ENCODE peak calls at places on chromosomes 11 and 22, in five cellular contexts. D is mesenchymal stem cell, J is IMR-90, R is trophoblast cell, H is H1. E is an unnamed sample.

GRCh38 chr11:114137054-114137453 is 77.5 kb downstream of the ZBTB16 start:
- DNase-seq in D (peak; percentile 54), J (no peak), R (no peak), H (no peak), E (no peak)

GRCh38 chr11:626475-627272 is at the start of gene SCT:
- DNase-seq in D (no peak), J (no peak), R (no peak), H (no peak), E (no peak)

GRCh38 chr11:35116762-35117588 is 22.0 kb upstream of the CD44 start:
- DNase-seq in D (no peak), J (peak; percentile 55), R (no peak), H (no peak), E (no peak)

GRCh38 chr11:12767022-12767421 is 92.8 kb downstream of the TEAD1 start:
- DNase-seq in D (no peak), J (no peak), R (no peak), H (no peak), E (no peak)

GRCh38 chr11:126637800-126638175 is 282.3 kb downstream of the ST3GAL4 start:
- DNase-seq in D (no peak), J (peak; percentile 94), R (peak; percentile 86), H (no peak), E (no peak)

GRCh38 chr11:37502202-37502601 is 904.2 kb upstream of the RAG2 start:
- DNase-seq in D (peak; percentile 32), J (peak; percentile 53), R (no peak), H (no peak), E (no peak)

GRCh38 chr22:36021649-36022048 is 7.0 kb downstream of the RBFOX2 start:
- DNase-seq in D (no peak), J (no peak), R (no peak), H (no peak), E (no peak)

GRCh38 chr11:117720061-117720511 is 76.9 kb downstream of the DSCAML1 start:
- DNase-seq in D (no peak), J (no peak), R (no peak), H (no peak), E (peak; percentile 78)

GRCh38 chr11:10599388-10600175 is 31.1 kb upstream of the LYVE1 start:
- DNase-seq in D (peak; percentile 95), J (peak; percentile 78), R (peak; percentile 64), H (no peak), E (no peak)

GRCh38 chr11:122137081-122137793 is 21.2 kb upstream of the BLID start:
- DNase-seq in D (peak; percentile 93), J (peak; percentile 96), R (peak; percentile 51), H (no peak), E (no peak)

GRCh38 chr22:47923011-47923427 is 1160.6 kb downstream of the TBC1D22A start:
- DNase-seq in D (no peak), J (no peak), R (no peak), H (no peak), E (no peak)

GRCh38 chr22:37219534-37219933 is 7.3 kb upstream of the SSTR3 start:
- DNase-seq in D (no peak), J (no peak), R (no peak), H (no peak), E (no peak)

GRCh38 chr11:134488913-134489312 is 76.9 kb upstream of the B3GAT1 start:
- DNase-seq in D (no peak), J (no peak), R (no peak), H (no peak), E (no peak)

GRCh38 chr22:40058265-40058664 is 63.5 kb downstream of the FAM83F start:
- DNase-seq in D (no peak), J (no peak), R (no peak), H (no peak), E (no peak)

GRCh38 chr22:27685515-27685914 is 116.0 kb downstream of the MN1 start:
- DNase-seq in D (no peak), J (no peak), R (no peak), H (no peak), E (no peak)

GRCh38 chr22:36385491-36386350 is 2.0 kb downstream of the MYH9 start:
- DNase-seq in D (peak; percentile 70), J (no peak), R (peak; percentile 72), H (no peak), E (no peak)

GRCh38 chr11:126739499-126740145 is 260.9 kb downstream of the KIRREL3 start:
- DNase-seq in D (no peak), J (peak; percentile 38), R (no peak), H (no peak), E (no peak)

GRCh38 chr11:59173964-59174663 is 2.2 kb downstream of the DTX4 start:
- DNase-seq in D (peak; percentile 64), J (peak; percentile 59), R (peak; percentile 91), H (no peak), E (no peak)

GRCh38 chr11:34644669-34645406 is 23.9 kb downstream of the EHF start:
- DNase-seq in D (peak; percentile 88), J (peak; percentile 89), R (peak; percentile 47), H (no peak), E (no peak)

GRCh38 chr11:86484164-86484794 is 109.6 kb downstream of the CCDC81 start:
- DNase-seq in D (peak; percentile 98), J (peak; percentile 100), R (peak; percentile 6), H (no peak), E (no peak)

GRCh38 chr11:19216709-19217374 is 15.1 kb upstream of the CSRP3 start:
- DNase-seq in D (peak; percentile 19), J (no peak), R (peak; percentile 63), H (no peak), E (no peak)

GRCh38 chr22:21631025-21631424 is 1.2 kb upstream of the YDJC start:
- DNase-seq in D (no peak), J (no peak), R (no peak), H (no peak), E (no peak)

GRCh38 chr22:45311033-45311531 is 1.3 kb downstream of the FAM118A start:
- DNase-seq in D (no peak), J (no peak), R (no peak), H (no peak), E (no peak)

GRCh38 chr11:79129702-79130101 is 311.1 kb downstream of the TENM4 start:
- DNase-seq in D (no peak), J (no peak), R (no peak), H (no peak), E (no peak)

GRCh38 chr11:122186439-122187080 is 70.5 kb upstream of the BLID start:
- DNase-seq in D (peak; percentile 98), J (peak; percentile 97), R (no peak), H (no peak), E (no peak)

GRCh38 chr22:22343603-22344276 is 99.2 kb downstream of the VPREB1 start:
- DNase-seq in D (no peak), J (no peak), R (peak; percentile 12), H (no peak), E (no peak)

GRCh38 chr11:76648929-76649328 is 21.6 kb downstream of the LRRC32 start:
- DNase-seq in D (no peak), J (no peak), R (peak; percentile 69), H (no peak), E (no peak)

GRCh38 chr11:498297-499181 is 8.5 kb downstream of the RNH1 start:
- DNase-seq in D (no peak), J (no peak), R (no peak), H (no peak), E (no peak)

GRCh38 chr11:32426819-32427615 is 8.3 kb downstream of the WT1 start:
- DNase-seq in D (no peak), J (no peak), R (no peak), H (no peak), E (no peak)

GRCh38 chr11:128251140-128251539 is 336.2 kb downstream of the ETS1 start:
- DNase-seq in D (peak; percentile 35), J (peak; percentile 77), R (peak; percentile 62), H (no peak), E (no peak)

GRCh38 chr22:46290843-46291785 is 5.6 kb upstream of the GTSE1 start:
- DNase-seq in D (no peak), J (no peak), R (no peak), H (no peak), E (no peak)

GRCh38 chr11:106077609-106078517 is at the start of gene AASDHPPT:
- DNase-seq in D (no peak), J (peak; percentile 29), R (no peak), H (no peak), E (no peak)

GRCh38 chr22:48744967-48745841 is 1082.5 kb downstream of the BRD1 start:
- DNase-seq in D (no peak), J (no peak), R (no peak), H (no peak), E (no peak)

GRCh38 chr11:84019576-84020194 is 733.5 kb upstream of the CCDC90B start:
- DNase-seq in D (peak; percentile 85), J (peak; percentile 48), R (peak; percentile 31), H (no peak), E (no peak)

GRCh38 chr11:19905280-19905853 is 192.7 kb downstream of the NAV2 start:
- DNase-seq in D (peak; percentile 59), J (peak; percentile 67), R (peak; percentile 71), H (no peak), E (peak; percentile 33)

GRCh38 chr11:10505278-10506012 is 35.5 kb downstream of the RNF141 start:
- DNase-seq in D (no peak), J (no peak), R (peak; percentile 35), H (no peak), E (no peak)

GRCh38 chr11:75918295-75918694 is 103.3 kb downstream of the UVRAG start:
- DNase-seq in D (no peak), J (no peak), R (no peak), H (no peak), E (no peak)

GRCh38 chr22:50302041-50302541 is 5.4 kb downstream of the PLXNB2 start:
- DNase-seq in D (peak; percentile 56), J (peak; percentile 17), R (no peak), H (no peak), E (no peak)
- H3K4me3 ChIP-seq in D (no peak overlapping the region), J (no peak overlapping the region), R (no peak overlapping the region), H (no peak overlapping the region), E (no peak overlapping the region)

GRCh38 chr11:2464451-2465165 is 19.8 kb downstream of the KCNQ1 start:
- DNase-seq in D (no peak), J (no peak), R (no peak), H (no peak), E (no peak)
- H3K14ac ChIP-seq in D (no peak overlapping the region), J (no peak overlapping the region), R (no peak overlapping the region), H (no peak overlapping the region), E (no peak overlapping the region)

GRCh38 chr11:2691355-2691761 is 8.4 kb downstream of the KCNQ1OT1 start:
- DNase-seq in D (no peak), J (no peak), R (no peak), H (no peak), E (no peak)

GRCh38 chr11:2693271-2693833 is 6.4 kb downstream of the KCNQ1OT1 start:
- DNase-seq in D (no peak), J (no peak), R (no peak), H (peak; percentile 95), E (no peak)

GRCh38 chr11:2690596-2691354 is 9.0 kb downstream of the KCNQ1OT1 start:
- DNase-seq in D (no peak), J (no peak), R (peak; percentile 57), H (no peak), E (no peak)

GRCh38 chr11:2693851-2694261 is 5.9 kb downstream of the KCNQ1OT1 start:
- DNase-seq in D (no peak), J (no peak), R (peak; percentile 28), H (no peak), E (no peak)

GRCh38 chr11:2691991-2692841 is 7.6 kb downstream of the KCNQ1OT1 start:
- DNase-seq in D (no peak), J (no peak), R (peak; percentile 83), H (no peak), E (no peak)
- H3K4me3 ChIP-seq in D (no peak overlapping the region), J (no peak overlapping the region), R (no peak overlapping the region), H (no peak overlapping the region), E (no peak overlapping the region)

GRCh38 chr11:90373971-90374370 is 151.1 kb upstream of the CHORDC1 start:
- DNase-seq in D (no peak), J (no peak), R (no peak), H (no peak), E (no peak)
- H3K14ac ChIP-seq in D (no peak overlapping the region), J (no peak overlapping the region), R (no peak overlapping the region), H (no peak overlapping the region), E (no peak overlapping the region)